ENCODE peak calls at places on chromosomes 7 and 10, in four cellular contexts. One of them, this sample, is unnamed. For H3K9me3, the result is how much of the 10 kb centered on the place peaks cover.

GRCh38 chr7:158469396-158470051 is 118.1 kb downstream of the PTPRN2 start:
- DNase-seq in SJSA1: no peak
- DNase-seq in IMR-90: no peak
- DNase-seq in colonic mucosa: no peak
- DNase-seq in this sample: no peak

GRCh38 chr10:69973678-69974077 is 79.0 kb upstream of the MACROH2A2 start:
- DNase-seq in SJSA1: no peak
- DNase-seq in IMR-90: peak
- DNase-seq in colonic mucosa: no peak
- DNase-seq in this sample: no peak

GRCh38 chr7:45460379-45460778 is 113.8 kb upstream of the ADCY1 start:
- DNase-seq in SJSA1: no peak
- DNase-seq in IMR-90: no peak
- DNase-seq in colonic mucosa: no peak
- DNase-seq in this sample: no peak

GRCh38 chr10:72076756-72077155 is 11.6 kb downstream of the SPOCK2 start:
- DNase-seq in SJSA1: no peak
- DNase-seq in IMR-90: no peak
- DNase-seq in colonic mucosa: no peak
- DNase-seq in this sample: no peak

GRCh38 chr7:102146122-102146521 is 140.5 kb upstream of the SH2B2 start:
- DNase-seq in SJSA1: no peak
- DNase-seq in IMR-90: no peak
- DNase-seq in colonic mucosa: no peak
- DNase-seq in this sample: no peak

GRCh38 chr7:32942783-32943653 is 14.2 kb upstream of the FKBP9 start:
- DNase-seq in SJSA1: peak
- DNase-seq in IMR-90: peak
- DNase-seq in colonic mucosa: peak
- DNase-seq in this sample: peak

GRCh38 chr7:151537818-151538561 is 18.3 kb upstream of the RHEB start:
- DNase-seq in SJSA1: no peak
- DNase-seq in IMR-90: peak
- DNase-seq in colonic mucosa: no peak
- DNase-seq in this sample: no peak

GRCh38 chr7:30135551-30136271 is 925 bp downstream of the MTURN start:
- DNase-seq in SJSA1: peak
- DNase-seq in IMR-90: peak
- DNase-seq in colonic mucosa: peak
- DNase-seq in this sample: peak

GRCh38 chr7:17302575-17303142 is 4.2 kb downstream of the AHR start:
- DNase-seq in SJSA1: no peak
- DNase-seq in IMR-90: peak
- DNase-seq in colonic mucosa: no peak
- DNase-seq in this sample: no peak

GRCh38 chr10:8211631-8212030 is 157.1 kb downstream of the GATA3 start:
- DNase-seq in SJSA1: no peak
- DNase-seq in IMR-90: no peak
- DNase-seq in colonic mucosa: no peak
- DNase-seq in this sample: no peak

GRCh38 chr10:37703833-37704382 is 153.5 kb downstream of the ZNF248 start:
- DNase-seq in SJSA1: no peak
- DNase-seq in IMR-90: no peak
- DNase-seq in colonic mucosa: no peak
- DNase-seq in this sample: no peak

GRCh38 chr10:94500063-94500462 is 45.5 kb upstream of the HELLS start:
- DNase-seq in SJSA1: no peak
- DNase-seq in IMR-90: no peak
- DNase-seq in colonic mucosa: no peak
- DNase-seq in this sample: no peak

GRCh38 chr10:60893231-60893630 is 50.8 kb downstream of the RHOBTB1 start:
- DNase-seq in SJSA1: no peak
- DNase-seq in IMR-90: no peak
- DNase-seq in colonic mucosa: no peak
- DNase-seq in this sample: no peak

GRCh38 chr7:22786290-22786932 is 36.2 kb downstream of the TOMM7 start:
- DNase-seq in SJSA1: no peak
- DNase-seq in IMR-90: no peak
- DNase-seq in colonic mucosa: peak
- DNase-seq in this sample: no peak

GRCh38 chr7:6271694-6272371 is 591 bp downstream of the CYTH3 start:
- DNase-seq in SJSA1: no peak
- DNase-seq in IMR-90: no peak
- DNase-seq in colonic mucosa: peak
- DNase-seq in this sample: peak

GRCh38 chr10:97393034-97393573 is 8.0 kb downstream of the RRP12 start:
- DNase-seq in SJSA1: no peak
- DNase-seq in IMR-90: no peak
- DNase-seq in colonic mucosa: no peak
- DNase-seq in this sample: no peak

GRCh38 chr10:95233377-95234034 is 39.5 kb downstream of the ACSM6 start:
- DNase-seq in SJSA1: no peak
- DNase-seq in IMR-90: peak
- DNase-seq in colonic mucosa: no peak
- DNase-seq in this sample: no peak

GRCh38 chr7:105751054-105751453 is 125.3 kb downstream of the ATXN7L1 start:
- DNase-seq in SJSA1: no peak
- DNase-seq in IMR-90: no peak
- DNase-seq in colonic mucosa: no peak
- DNase-seq in this sample: no peak

GRCh38 chr7:134703781-134704180 is 57.1 kb downstream of the BPGM start:
- DNase-seq in SJSA1: no peak
- DNase-seq in IMR-90: peak
- DNase-seq in colonic mucosa: no peak
- DNase-seq in this sample: no peak

GRCh38 chr7:35753761-35754603 is 46.9 kb upstream of the SEPTIN7 start:
- DNase-seq in SJSA1: no peak
- DNase-seq in IMR-90: peak
- DNase-seq in colonic mucosa: peak
- DNase-seq in this sample: no peak

GRCh38 chr10:85645097-85645496 is 721.5 kb downstream of the GRID1 start:
- DNase-seq in SJSA1: no peak
- DNase-seq in IMR-90: no peak
- DNase-seq in colonic mucosa: no peak
- DNase-seq in this sample: no peak

GRCh38 chr7:75798770-75799169 is 14.8 kb downstream of the CCL24 start:
- DNase-seq in SJSA1: no peak
- DNase-seq in IMR-90: no peak
- DNase-seq in colonic mucosa: peak
- DNase-seq in this sample: no peak

GRCh38 chr10:43206391-43207235 is 60.3 kb downstream of the RASGEF1A start:
- DNase-seq in SJSA1: peak
- DNase-seq in IMR-90: no peak
- DNase-seq in colonic mucosa: no peak
- DNase-seq in this sample: no peak

GRCh38 chr10:90363799-90364483 is 493.9 kb downstream of the HTR7 start:
- DNase-seq in SJSA1: no peak
- DNase-seq in IMR-90: no peak
- DNase-seq in colonic mucosa: no peak
- DNase-seq in this sample: no peak

GRCh38 chr7:27156901-27157716 is 634 bp upstream of the HOXA7 start:
- DNase-seq in SJSA1: peak
- DNase-seq in IMR-90: no peak
- DNase-seq in colonic mucosa: no peak
- DNase-seq in this sample: no peak

GRCh38 chr7:141103847-141104429 is 30.1 kb downstream of the TMEM178B start:
- DNase-seq in SJSA1: no peak
- DNase-seq in IMR-90: no peak
- DNase-seq in colonic mucosa: no peak
- DNase-seq in this sample: no peak

GRCh38 chr10:6244510-6244909 is 41.8 kb downstream of the PFKFB3 start:
- DNase-seq in SJSA1: no peak
- DNase-seq in IMR-90: no peak
- DNase-seq in colonic mucosa: no peak
- DNase-seq in this sample: no peak

GRCh38 chr10:89337493-89337892 is 9.7 kb downstream of the IFIT3 start:
- DNase-seq in SJSA1: no peak
- DNase-seq in IMR-90: peak
- DNase-seq in colonic mucosa: no peak
- DNase-seq in this sample: peak

GRCh38 chr10:30351502-30351901 is 2.4 kb upstream of the MTPAP start:
- DNase-seq in SJSA1: no peak
- DNase-seq in IMR-90: no peak
- DNase-seq in colonic mucosa: no peak
- DNase-seq in this sample: no peak

GRCh38 chr10:90968448-90969086 is 47.7 kb upstream of the ANKRD1 start:
- DNase-seq in SJSA1: no peak
- DNase-seq in IMR-90: peak
- DNase-seq in colonic mucosa: no peak
- DNase-seq in this sample: no peak

GRCh38 chr7:98974205-98974604 is 95.9 kb downstream of the TRRAP start:
- DNase-seq in SJSA1: no peak
- DNase-seq in IMR-90: no peak
- DNase-seq in colonic mucosa: no peak
- DNase-seq in this sample: no peak

DNA sequence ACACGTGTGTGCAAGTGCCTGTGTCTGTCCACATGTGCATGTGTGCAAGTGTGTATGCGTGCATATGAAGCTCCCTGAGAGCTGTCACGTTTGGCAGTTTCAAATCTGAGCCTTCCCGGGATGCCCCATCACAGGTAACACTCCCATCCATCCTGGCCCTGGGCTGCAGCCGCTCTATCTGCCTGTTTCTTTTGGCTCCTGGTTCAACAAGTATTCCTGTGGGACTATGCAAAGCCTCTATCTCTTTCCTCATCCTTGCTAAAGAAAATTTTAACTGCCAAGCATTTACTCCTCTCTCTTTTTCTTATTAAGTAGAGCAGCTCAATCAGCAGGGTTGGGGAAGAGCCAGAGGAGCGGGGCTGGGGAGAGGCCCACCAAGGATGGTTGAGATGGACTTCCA is 24.4 kb upstream of the PDCD4 start:
- DNase-seq in SJSA1: no peak
- DNase-seq in IMR-90: no peak
- DNase-seq in colonic mucosa: no peak
- DNase-seq in this sample: no peak
- H3K9me3 ChIP-seq in SJSA1: under half
- H3K9me3 ChIP-seq in IMR-90: under half
- H3K9me3 ChIP-seq in colonic mucosa: under half
- H3K9me3 ChIP-seq in this sample: under half

GRCh38 chr10:63494951-63495350 is 26.2 kb upstream of the REEP3 start:
- DNase-seq in SJSA1: no peak
- DNase-seq in IMR-90: no peak
- DNase-seq in colonic mucosa: no peak
- DNase-seq in this sample: no peak

GRCh38 chr10:63492788-63493403 is 27.1 kb upstream of the JMJD1C start:
- DNase-seq in SJSA1: no peak
- DNase-seq in IMR-90: no peak
- DNase-seq in colonic mucosa: no peak
- DNase-seq in this sample: no peak

GRCh38 chr10:63487990-63488389 is 22.2 kb upstream of the JMJD1C start:
- DNase-seq in SJSA1: no peak
- DNase-seq in IMR-90: no peak
- DNase-seq in colonic mucosa: no peak
- DNase-seq in this sample: no peak

GRCh38 chr10:63489838-63490237 is 24.1 kb upstream of the JMJD1C start:
- DNase-seq in SJSA1: no peak
- DNase-seq in IMR-90: no peak
- DNase-seq in colonic mucosa: no peak
- DNase-seq in this sample: no peak

GRCh38 chr10:63491558-63492316 is 26.0 kb upstream of the JMJD1C start:
- DNase-seq in SJSA1: no peak
- DNase-seq in IMR-90: peak
- DNase-seq in colonic mucosa: no peak
- DNase-seq in this sample: peak
- H3K4me3 ChIP-seq in SJSA1: no peak
- H3K4me3 ChIP-seq in IMR-90: no peak
- H3K4me3 ChIP-seq in colonic mucosa: no peak
- H3K4me3 ChIP-seq in this sample: no peak

DNA sequence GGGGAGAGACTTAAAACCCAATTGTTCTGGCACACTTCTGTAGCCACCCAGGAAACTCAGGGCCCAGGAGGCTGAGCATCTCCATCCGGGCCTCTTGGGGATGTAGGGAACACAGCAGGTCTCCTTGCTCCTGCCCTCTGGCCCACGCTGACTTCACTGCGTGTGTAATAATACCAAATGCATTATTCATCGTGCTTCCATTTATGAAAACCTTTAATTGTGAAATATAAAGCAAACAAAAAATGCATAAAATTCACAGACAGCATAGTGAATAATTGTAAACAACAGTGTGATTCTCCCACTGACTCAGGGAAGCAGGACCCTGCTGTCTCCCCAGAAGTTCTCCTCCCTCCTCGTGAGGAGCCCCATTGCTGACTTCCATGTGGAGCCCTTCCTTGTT is 70.3 kb upstream of the SHH start:
- DNase-seq in SJSA1: peak
- DNase-seq in IMR-90: peak
- DNase-seq in colonic mucosa: no peak
- DNase-seq in this sample: peak
- H3K9me3 ChIP-seq in SJSA1: under half
- H3K9me3 ChIP-seq in IMR-90: under half
- H3K9me3 ChIP-seq in colonic mucosa: under half
- H3K9me3 ChIP-seq in this sample: under half

GRCh38 chr7:359226-359775 is 69.3 kb downstream of the FOXL3 start:
- DNase-seq in SJSA1: no peak
- DNase-seq in IMR-90: no peak
- DNase-seq in colonic mucosa: no peak
- DNase-seq in this sample: no peak

GRCh38 chr7:361680-362415 is 71.9 kb downstream of the FOXL3 start:
- DNase-seq in SJSA1: no peak
- DNase-seq in IMR-90: no peak
- DNase-seq in colonic mucosa: no peak
- DNase-seq in this sample: no peak

GRCh38 chr7:362416-363096 is 72.6 kb downstream of the FOXL3 start:
- DNase-seq in SJSA1: no peak
- DNase-seq in IMR-90: peak
- DNase-seq in colonic mucosa: no peak
- DNase-seq in this sample: no peak

GRCh38 chr7:359776-360361 is 69.9 kb downstream of the FOXL3 start:
- DNase-seq in SJSA1: no peak
- DNase-seq in IMR-90: no peak
- DNase-seq in colonic mucosa: no peak
- DNase-seq in this sample: no peak

GRCh38 chr7:360454-361100 is 70.6 kb downstream of the FOXL3 start:
- DNase-seq in SJSA1: no peak
- DNase-seq in IMR-90: no peak
- DNase-seq in colonic mucosa: no peak
- DNase-seq in this sample: no peak
- H3K4me3 ChIP-seq in SJSA1: no peak
- H3K4me3 ChIP-seq in IMR-90: no peak
- H3K4me3 ChIP-seq in colonic mucosa: no peak
- H3K4me3 ChIP-seq in this sample: no peak

DNA sequence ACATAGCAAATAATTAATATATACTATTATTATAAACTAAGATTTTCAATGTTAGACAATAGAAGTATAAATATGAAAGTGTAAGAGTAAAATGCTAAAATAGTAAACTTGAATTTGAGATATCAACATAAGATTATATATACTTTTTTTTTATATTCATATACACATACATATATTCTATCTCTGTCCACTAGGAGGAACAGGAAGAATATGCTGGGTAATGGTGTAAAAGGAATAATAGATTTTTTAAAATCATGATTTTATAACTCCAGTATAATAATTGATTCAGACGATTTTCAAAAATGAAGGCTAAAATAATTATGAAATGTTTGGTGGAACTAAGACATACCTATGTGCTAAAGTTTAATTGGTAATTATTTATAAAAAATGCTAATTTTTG is 37.7 kb downstream of the AGMO start:
- DNase-seq in SJSA1: no peak
- DNase-seq in IMR-90: no peak
- DNase-seq in colonic mucosa: no peak
- DNase-seq in this sample: no peak
- H3K9me3 ChIP-seq in SJSA1: under half
- H3K9me3 ChIP-seq in IMR-90: under half
- H3K9me3 ChIP-seq in colonic mucosa: under half
- H3K9me3 ChIP-seq in this sample: under half